ENCODE peak calls at places on chromosomes 13 and 19, in eight cellular contexts. E is endothelial cell; G is PC-3; S is stimulated activated CD4-positive, alpha-beta T cell treated with anti-CD3 and anti-CD28 coated beads, TNF-alpha, amount 100 ng/mL, for 4 hours; F is cardiac fibroblast; R is activated CD4-positive, CD25-positive, alpha-beta regulatory T cell treated with anti-CD3 and anti-CD28 coated beads, Interleukin-2, amount 50 U/mL, for 72 hours; X is EH; U is EL. D is an unnamed sample.

GRCh38 chr13:57631607-57632275 is at the start of gene PCDH17:
- DNase-seq in U (no peak), R (no peak), F (peak; percentile 44), E (peak; percentile 32), G (no peak), X (peak; percentile 17), S (no peak), D (peak; percentile 61)

GRCh38 chr13:92547256-92547655 is 679.4 kb upstream of the GPC6 start:
- DNase-seq in X (no peak), E (no peak), U (no peak), R (no peak), G (peak; percentile 43), F (peak; percentile 33), S (no peak), D (peak; percentile 3)

GRCh38 chr13:25990801-25991200 is 61.0 kb downstream of the SHISA2 start:
- DNase-seq in E (no peak), S (no peak), F (peak; percentile 15), X (peak; percentile 32), G (no peak), R (no peak), U (peak; percentile 60), D (peak; percentile 61)

GRCh38 chr13:63425131-63425530 is 2009.5 kb upstream of the PCDH20 start:
- DNase-seq in E (no peak), F (peak; percentile 18), R (no peak), G (no peak), X (peak; percentile 74), S (no peak), U (peak; percentile 48), D (peak; percentile 25)

GRCh38 chr19:4057913-4058695 is 8.6 kb downstream of the ZBTB7A start:
- DNase-seq in G (peak; percentile 77), X (peak; percentile 92), S (peak; percentile 39), R (no peak), E (no peak), F (peak; percentile 93), U (peak; percentile 94), D (peak; percentile 81)

GRCh38 chr13:58160980-58161379 is 529.4 kb downstream of the PCDH17 start:
- DNase-seq in G (no peak), U (no peak), X (no peak), S (no peak), R (no peak), E (no peak), F (no peak), D (no peak)

GRCh38 chr19:54462072-54462712 is 1.4 kb downstream of the LENG9 start:
- DNase-seq in R (no peak), S (no peak), F (no peak), G (no peak), X (peak; percentile 21), E (no peak), U (peak; percentile 7), D (no peak)

GRCh38 chr13:97559030-97559429 is 125.1 kb downstream of the RAP2A start:
- DNase-seq in R (no peak), X (no peak), S (no peak), U (no peak), E (no peak), G (peak; percentile 71), F (no peak), D (no peak)

GRCh38 chr13:30362005-30362788 is 54.8 kb upstream of the KATNAL1 start:
- DNase-seq in E (no peak), R (no peak), S (no peak), F (no peak), G (no peak), X (no peak), U (no peak), D (no peak)

GRCh38 chr13:20405691-20406090 is 120.0 kb downstream of the CRYL1 start:
- DNase-seq in E (no peak), S (no peak), X (no peak), F (no peak), G (no peak), U (no peak), R (no peak), D (no peak)

GRCh38 chr13:57627663-57628062 is 3.9 kb upstream of the PCDH17 start:
- DNase-seq in R (no peak), S (no peak), F (peak; percentile 53), X (peak; percentile 24), G (peak; percentile 41), U (no peak), E (no peak), D (peak; percentile 19)

GRCh38 chr13:25844559-25845434 is 207.0 kb downstream of the SHISA2 start:
- DNase-seq in X (no peak), S (no peak), U (no peak), F (no peak), R (no peak), G (no peak), E (no peak), D (peak; percentile 51)

GRCh38 chr13:38707433-38707832 is 20.6 kb downstream of the FREM2 start:
- DNase-seq in U (no peak), R (no peak), E (no peak), S (no peak), X (no peak), G (no peak), F (no peak), D (no peak)

GRCh38 chr13:19618925-19619324 is 14.5 kb upstream of the MPHOSPH8 start:
- DNase-seq in X (peak; percentile 40), E (peak; percentile 31), U (peak; percentile 32), R (no peak), G (peak; percentile 66), S (no peak), F (peak; percentile 57), D (peak; percentile 30)

GRCh38 chr13:60343978-60344377 is 53.0 kb upstream of the TDRD3 start:
- DNase-seq in R (no peak), G (no peak), E (no peak), X (no peak), S (no peak), U (no peak), F (no peak), D (no peak)